ENCODE peak calls at places on chromosomes 16 and 17, in seven cellular contexts. C is left ventricle myocardium inferior; E is WTC11; Y is KG1; T is activated CD8-positive, alpha-beta memory T cell treated with anti-CD3 and anti-CD28 coated beads, Interleukin-2, amount 10 ng/mL, durations not matched to agents 7 days and 5 days; U is heart left ventricle; N is activated CD8-positive, alpha-beta T cell treated with anti-CD3 and anti-CD28 coated beads, Interleukin-2, amount 10 ng/mL, durations not matched to agents 7 days and 5 days. M is an unnamed sample.

GRCh38 chr16:5972747-5973146 is 875.2 kb upstream of the EEF2KMT start:
- DNase-seq in C (no peak), E (no peak), Y (no peak), T (no peak), U (no peak), N (no peak), M (no peak)

GRCh38 chr17:68641276-68642117 is 40.3 kb upstream of the FAM20A start:
- DNase-seq in C (no peak), E (no peak), Y (no peak), T (no peak), U (no peak), N (no peak), M (no peak)

GRCh38 chr16:68396481-68396880 is 51.8 kb downstream of the SMPD3 start:
- DNase-seq in C (no peak), E (no peak), Y (no peak), T (peak; percentile 65), U (no peak), N (peak; percentile 66), M (peak; percentile 50)

GRCh38 chr16:24508614-24509013 is 30.8 kb upstream of the RBBP6 start:
- DNase-seq in C (no peak), E (no peak), Y (no peak), T (no peak), U (no peak), N (no peak), M (no peak)

GRCh38 chr16:74984194-74984669 is 691 bp downstream of the WDR59 start:
- DNase-seq in C (no peak), E (no peak), Y (no peak), T (no peak), U (no peak), N (peak; percentile 34), M (no peak)

GRCh38 chr17:81208651-81209050 is 14.1 kb downstream of the CEP131 start:
- DNase-seq in C (no peak), E (no peak), Y (no peak), T (no peak), U (no peak), N (no peak), M (no peak)

GRCh38 chr17:64938925-64939474 is 19.7 kb upstream of the LRRC37A3 start:
- DNase-seq in C (peak; percentile 39), E (peak; percentile 80), Y (no peak), T (peak; percentile 68), U (peak; percentile 46), N (peak; percentile 59), M (no peak)

GRCh38 chr16:47777191-47777590 is 316.1 kb downstream of the PHKB start:
- DNase-seq in C (no peak), E (no peak), Y (no peak), T (no peak), U (no peak), N (no peak), M (no peak)

GRCh38 chr17:39063681-39064069 is 87.8 kb downstream of the PLXDC1 start:
- DNase-seq in C (no peak), E (no peak), Y (no peak), T (no peak), U (no peak), N (no peak), M (no peak)

GRCh38 chr16:74998481-74999207 is at the start of gene ZNRF1:
- DNase-seq in C (peak; percentile 88), E (peak; percentile 91), Y (peak; percentile 72), T (peak; percentile 91), U (peak; percentile 87), N (peak; percentile 89), M (peak; percentile 67)